ENCODE peak calls at places on chromosomes 11 and 22, in eight cellular contexts. K, L, C, U, X, S, R and Q are unnamed samples.

GRCh38 chr11:78822931-78823423 is 248.3 kb upstream of the NARS2 start:
- DNase-seq in K (no peak), L (no peak), C (no peak), U (no peak), X (peak; percentile 25), S (no peak), R (no peak), Q (no peak)

GRCh38 chr11:134405841-134406240 is 6.2 kb downstream of the B3GAT1 start:
- DNase-seq in K (no peak), L (no peak), C (no peak), U (no peak), X (no peak), S (no peak), R (no peak), Q (no peak)

GRCh38 chr11:101686514-101686913 is 102.7 kb upstream of the TRPC6 start:
- DNase-seq in K (no peak), L (no peak), C (no peak), U (no peak), X (no peak), S (no peak), R (peak; percentile 98), Q (peak; percentile 43)

GRCh38 chr11:113419426-113420003 is 31.9 kb downstream of the ANKK1 start:
- DNase-seq in K (no peak), L (no peak), C (no peak), U (no peak), X (no peak), S (no peak), R (no peak), Q (no peak)

GRCh38 chr11:57087966-57088365 is 93.8 kb upstream of the LRRC55 start:
- DNase-seq in K (no peak), L (no peak), C (peak; percentile 4), U (no peak), X (no peak), S (no peak), R (no peak), Q (no peak)

GRCh38 chr11:58675344-58676155 is 53.1 kb downstream of the CNTF start:
- DNase-seq in K (peak; percentile 84), L (peak; percentile 85), C (peak; percentile 52), U (peak; percentile 79), X (peak; percentile 73), S (peak; percentile 59), R (peak; percentile 85), Q (peak; percentile 60)

GRCh38 chr11:131544591-131544990 is 174.2 kb downstream of the NTM start:
- DNase-seq in K (no peak), L (no peak), C (no peak), U (no peak), X (no peak), S (no peak), R (no peak), Q (no peak)

GRCh38 chr11:3865388-3866193 is 10.1 kb downstream of the STIM1 start:
- DNase-seq in K (no peak), L (no peak), C (no peak), U (no peak), X (no peak), S (no peak), R (peak; percentile 66), Q (no peak)

GRCh38 chr22:46350646-46351045 is 15.1 kb downstream of the TRMU start:
- DNase-seq in K (no peak), L (peak; percentile 59), C (no peak), U (no peak), X (no peak), S (no peak), R (no peak), Q (no peak)
- H3K36me3 ChIP-seq in K (peaks cover 69% of the 10 kb centered on the region), L (peaks cover 43% of the 10 kb centered on the region), C (peaks cover 59% of the 10 kb centered on the region), U (peaks cover 42% of the 10 kb centered on the region), X (peaks cover 94% of the 10 kb centered on the region), S (peaks cover 90% of the 10 kb centered on the region), R (peaks cover 24% of the 10 kb centered on the region), Q (peaks cover 69% of the 10 kb centered on the region)

GRCh38 chr22:20095521-20095920 is 15.5 kb downstream of the DGCR8 start:
- DNase-seq in K (peak; percentile 19), L (peak; percentile 8), C (no peak), U (no peak), X (no peak), S (no peak), R (no peak), Q (no peak)
- H3K36me3 ChIP-seq in K (peaks cover 35% of the 10 kb centered on the region), L (peaks cover 48% of the 10 kb centered on the region), C (peaks cover 76% of the 10 kb centered on the region), U (peaks cover 29% of the 10 kb centered on the region), X (peaks cover 96% of the 10 kb centered on the region), S (peaks cover 100% of the 10 kb centered on the region), R (peaks cover 76% of the 10 kb centered on the region), Q (peaks cover 98% of the 10 kb centered on the region)

DNA sequence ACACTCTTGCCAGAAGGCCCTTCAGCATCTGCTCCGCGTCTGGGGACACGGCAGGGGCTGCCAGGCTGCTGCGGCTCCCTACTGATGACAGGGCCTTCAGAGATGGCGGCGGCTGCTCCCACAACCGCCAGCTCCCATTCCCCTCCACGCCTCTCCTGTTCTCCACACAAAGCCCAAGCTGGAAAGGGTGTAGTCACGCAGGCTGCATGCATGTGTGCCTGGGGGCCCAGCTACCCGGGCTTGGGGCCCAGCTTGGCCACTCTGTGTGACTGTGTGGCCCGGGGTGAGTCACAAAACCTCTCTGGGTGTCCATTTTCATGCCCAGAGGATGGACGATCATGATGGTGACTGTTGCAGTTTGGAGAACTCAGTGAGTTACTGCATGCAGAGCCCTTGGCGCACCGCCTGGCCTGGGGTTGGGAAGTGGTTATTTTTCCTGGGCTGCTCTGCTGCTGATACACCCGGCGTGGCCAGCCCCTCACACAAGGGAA is 31.7 kb upstream of the PARVB start:
- DNase-seq in K (no peak), L (no peak), C (no peak), U (no peak), X (no peak), S (peak; percentile 27), R (peak; percentile 42), Q (peak; percentile 97)
- H3K36me3 ChIP-seq in K (peaks cover 45% of the 10 kb centered on the region), L (peaks cover 34% of the 10 kb centered on the region), C (peaks cover 35% of the 10 kb centered on the region), U (peaks cover 26% of the 10 kb centered on the region), X (peaks cover 84% of the 10 kb centered on the region), S (peaks cover 62% of the 10 kb centered on the region), R (peaks cover 13% of the 10 kb centered on the region), Q (peaks cover 77% of the 10 kb centered on the region)

DNA sequence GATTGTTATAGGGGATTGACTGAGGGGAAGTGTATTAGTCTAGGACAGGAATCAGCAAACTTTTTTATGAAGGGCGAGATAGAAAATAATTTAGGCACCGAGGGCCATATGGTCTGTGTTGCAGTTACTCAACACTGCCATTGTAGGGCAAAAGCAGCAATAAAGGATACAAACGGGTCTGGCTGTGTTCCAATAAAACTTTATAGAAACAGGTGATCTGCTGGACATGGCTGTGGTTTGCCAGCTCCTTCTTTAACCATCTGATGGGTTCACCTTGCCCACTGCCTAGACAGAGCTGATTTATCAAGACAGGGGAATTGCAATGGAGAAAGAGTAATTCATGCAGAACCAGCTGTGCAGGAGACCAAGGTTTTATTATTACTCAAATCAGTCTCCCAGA is 20.0 kb downstream of the PRR5L start:
- DNase-seq in K (no peak), L (no peak), C (no peak), U (no peak), X (no peak), S (no peak), R (peak; percentile 39), Q (no peak)
- H3K36me3 ChIP-seq in K (no peaks in the 10 kb centered on the region), L (no peaks in the 10 kb centered on the region), C (no peaks in the 10 kb centered on the region), U (no peaks in the 10 kb centered on the region), X (no peaks in the 10 kb centered on the region), S (no peaks in the 10 kb centered on the region), R (no peaks in the 10 kb centered on the region), Q (no peaks in the 10 kb centered on the region)

GRCh38 chr11:108278546-108278945 is 55.7 kb downstream of the ATM start:
- DNase-seq in K (no peak), L (no peak), C (no peak), U (no peak), X (no peak), S (no peak), R (no peak), Q (no peak)
- H3K36me3 ChIP-seq in K (peaks cover 8% of the 10 kb centered on the region), L (peaks cover 5% of the 10 kb centered on the region), C (peaks cover under 1% of the 10 kb centered on the region), U (peaks cover 2% of the 10 kb centered on the region), X (peaks cover 64% of the 10 kb centered on the region), S (peaks cover 46% of the 10 kb centered on the region), R (peaks cover 15% of the 10 kb centered on the region), Q (peaks cover 33% of the 10 kb centered on the region)

GRCh38 chr11:83424376-83425136 is 138.4 kb upstream of the CCDC90B start:
- DNase-seq in K (no peak), L (no peak), C (no peak), U (no peak), X (no peak), S (no peak), R (no peak), Q (no peak)

GRCh38 chr11:83425137-83425466 is 138.9 kb upstream of the CCDC90B start:
- DNase-seq in K (no peak), L (no peak), C (no peak), U (no peak), X (no peak), S (no peak), R (no peak), Q (no peak)

DNA sequence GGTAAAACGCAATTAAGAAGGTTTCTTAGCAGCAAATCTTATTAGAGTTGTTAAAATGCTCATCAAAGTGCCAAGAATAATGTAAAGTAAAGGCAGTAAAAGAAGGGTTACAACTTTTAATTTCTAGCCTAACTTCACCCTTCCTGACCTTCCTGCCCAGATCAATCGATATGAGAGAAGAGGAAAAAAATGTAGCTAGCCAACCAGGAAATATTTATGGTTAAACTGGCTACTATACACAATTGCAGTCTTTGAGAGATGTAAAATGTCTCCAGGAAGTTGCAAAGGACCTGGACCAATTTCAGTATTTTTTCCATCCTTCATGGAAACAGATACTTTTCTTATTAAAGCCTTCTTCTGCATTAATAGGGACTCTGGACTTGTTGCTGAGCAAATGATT is 141.8 kb upstream of the CCDC90B start:
- DNase-seq in K (no peak), L (no peak), C (no peak), U (no peak), X (no peak), S (no peak), R (no peak), Q (no peak)
- H3K36me3 ChIP-seq in K (no peaks in the 10 kb centered on the region), L (no peaks in the 10 kb centered on the region), C (no peaks in the 10 kb centered on the region), U (no peaks in the 10 kb centered on the region), X (no peaks in the 10 kb centered on the region), S (no peaks in the 10 kb centered on the region), R (no peaks in the 10 kb centered on the region), Q (no peaks in the 10 kb centered on the region)

DNA sequence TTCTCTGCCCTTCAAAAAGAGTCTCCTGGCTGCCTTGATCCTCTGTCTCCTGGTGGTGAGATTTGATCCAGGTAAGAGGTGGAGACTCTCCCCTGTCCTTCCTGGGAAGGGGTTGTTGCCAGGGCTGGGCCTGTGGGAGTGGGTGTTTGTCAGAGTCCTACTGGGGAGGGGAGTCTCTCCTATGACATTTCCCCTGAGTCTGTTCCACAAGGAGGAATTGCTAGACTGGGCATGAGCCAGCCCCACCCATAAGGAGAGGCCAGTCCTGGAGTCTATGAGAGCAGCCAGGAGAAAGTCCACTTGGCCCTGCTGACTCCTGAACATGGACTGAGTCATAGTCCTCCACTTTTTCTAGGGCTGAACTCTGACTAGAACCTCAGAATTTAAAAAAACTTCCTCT is 7.4 kb downstream of the PEX26 start:
- DNase-seq in K (peak; percentile 80), L (no peak), C (no peak), U (peak; percentile 98), X (no peak), S (no peak), R (no peak), Q (peak; percentile 62)
- H3K36me3 ChIP-seq in K (peaks cover 25% of the 10 kb centered on the region), L (peaks cover 41% of the 10 kb centered on the region), C (peaks cover 42% of the 10 kb centered on the region), U (peaks cover 22% of the 10 kb centered on the region), X (peaks cover 84% of the 10 kb centered on the region), S (peaks cover 62% of the 10 kb centered on the region), R (peaks cover 16% of the 10 kb centered on the region), Q (peaks cover 77% of the 10 kb centered on the region)

DNA sequence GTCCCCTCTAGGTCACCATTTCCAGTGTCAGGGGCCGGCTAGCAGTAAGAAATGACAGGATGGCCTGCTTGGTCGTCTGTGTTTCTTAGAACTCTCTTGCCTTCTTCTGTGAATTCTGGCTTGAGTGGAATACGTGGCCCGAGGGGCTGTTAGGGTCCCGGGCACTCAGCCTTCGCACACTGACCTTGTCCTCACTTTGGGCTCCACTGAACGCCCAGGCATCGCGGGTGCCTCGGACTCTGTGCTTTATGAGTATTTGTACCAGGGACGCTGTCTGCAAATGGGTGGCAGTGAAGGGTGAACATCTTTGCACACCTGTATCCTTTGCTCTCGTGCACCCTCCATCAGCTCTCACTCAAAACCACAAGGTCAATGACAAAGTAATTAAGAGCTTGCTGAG is 123.4 kb upstream of the ANO1 start:
- DNase-seq in K (no peak), L (peak; percentile 29), C (no peak), U (no peak), X (no peak), S (peak; percentile 3), R (no peak), Q (no peak)
- H3K36me3 ChIP-seq in K (no peaks in the 10 kb centered on the region), L (no peaks in the 10 kb centered on the region), C (no peaks in the 10 kb centered on the region), U (no peaks in the 10 kb centered on the region), X (no peaks in the 10 kb centered on the region), S (no peaks in the 10 kb centered on the region), R (no peaks in the 10 kb centered on the region), Q (no peaks in the 10 kb centered on the region)